ENCODE peak calls at places on chromosomes 7 and 10, in five cellular contexts. E is pancreas, D is colonic mucosa, S is non-pigmented ciliary epithelial cell, J is GM12865. X is an unnamed sample.

GRCh38 chr10:93368210-93368609 is 113.9 kb downstream of the MYOF start:
- DNase-seq in E (no peak), D (no peak), S (no peak), J (no peak), X (no peak)

GRCh38 chr10:75599875-75600648 is 168.6 kb downstream of the LRMDA start:
- DNase-seq in E (no peak), D (no peak), S (no peak), J (no peak), X (no peak)

GRCh38 chr7:112529486-112529885 is 48.7 kb downstream of the LSMEM1 start:
- DNase-seq in E (no peak), D (no peak), S (no peak), J (no peak), X (no peak)

GRCh38 chr10:49242604-49243003 is 54.4 kb upstream of the TMEM273 start:
- DNase-seq in E (no peak), D (no peak), S (no peak), J (no peak), X (no peak)

GRCh38 chr7:139916717-139917395 is 87.8 kb downstream of the TBXAS1 start:
- DNase-seq in E (no peak), D (no peak), S (no peak), J (peak), X (no peak)

GRCh38 chr7:45682836-45683555 is 108.8 kb downstream of the ADCY1 start:
- DNase-seq in E (no peak), D (peak), S (no peak), J (no peak), X (no peak)

GRCh38 chr10:76632158-76633051 is 1005.2 kb downstream of the KCNMA1 start:
- DNase-seq in E (no peak), D (peak), S (no peak), J (peak), X (no peak)

GRCh38 chr10:56874950-56875349 is 513.9 kb upstream of the ZWINT start:
- DNase-seq in E (no peak), D (no peak), S (no peak), J (no peak), X (no peak)

GRCh38 chr10:71970869-71971268 is 6.7 kb downstream of the CHST3 start:
- DNase-seq in E (no peak), D (no peak), S (no peak), J (no peak), X (no peak)

GRCh38 chr7:102874966-102875365 is 37.8 kb upstream of the LRRC17 start:
- DNase-seq in E (no peak), D (no peak), S (no peak), J (no peak), X (no peak)

GRCh38 chr10:104336829-104337526 is 1.3 kb downstream of the ITPRIP start:
- DNase-seq in E (no peak), D (peak), S (no peak), J (peak), X (no peak)

GRCh38 chr7:43211276-43211675 is 98.8 kb downstream of the HECW1 start:
- DNase-seq in E (no peak), D (no peak), S (no peak), J (no peak), X (no peak)

GRCh38 chr7:142319970-142320369 is 62.1 kb upstream of the PRSS58 start:
- DNase-seq in E (no peak), D (no peak), S (no peak), J (no peak), X (no peak)

GRCh38 chr7:136533732-136534131 is 334.7 kb upstream of the CHRM2 start:
- DNase-seq in E (no peak), D (no peak), S (no peak), J (no peak), X (no peak)

GRCh38 chr10:8590518-8590917 is 536.0 kb downstream of the GATA3 start:
- DNase-seq in E (no peak), D (no peak), S (no peak), J (no peak), X (no peak)

GRCh38 chr10:660980-661890 is 28.2 kb downstream of the DIP2C start:
- DNase-seq in E (no peak), D (peak), S (no peak), J (no peak), X (no peak)

GRCh38 chr10:21318768-21319167 is 206.7 kb downstream of the SKIDA1 start:
- DNase-seq in E (no peak), D (no peak), S (no peak), J (no peak), X (no peak)

GRCh38 chr10:28875535-28876208 is 198.4 kb downstream of the BAMBI start:
- DNase-seq in E (no peak), D (no peak), S (peak), J (no peak), X (no peak)

GRCh38 chr7:80307251-80307856 is 172.7 kb downstream of the GNAI1 start:
- DNase-seq in E (no peak), D (no peak), S (peak), J (no peak), X (no peak)

GRCh38 chr7:106231856-106232490 is 52.8 kb downstream of the NAMPT start:
- DNase-seq in E (no peak), D (no peak), S (no peak), J (no peak), X (no peak)

GRCh38 chr10:71731791-71732190 is 12.2 kb upstream of the C10orf105 start:
- DNase-seq in E (no peak), D (no peak), S (no peak), J (no peak), X (no peak)

GRCh38 chr10:103089493-103089892 is 103.6 kb downstream of the NT5C2 start:
- DNase-seq in E (no peak), D (no peak), S (no peak), J (no peak), X (no peak)

GRCh38 chr10:23918090-23918704 is 290.7 kb upstream of the KIAA1217 start:
- DNase-seq in E (no peak), D (no peak), S (no peak), J (peak), X (no peak)

GRCh38 chr10:86957471-86958108 is at the start of gene MMRN2:
- DNase-seq in E (no peak), D (no peak), S (no peak), J (no peak), X (no peak)

GRCh38 chr10:94357193-94357592 is 5.5 kb downstream of the NOC3L start:
- DNase-seq in E (no peak), D (no peak), S (no peak), J (no peak), X (no peak)